ENCODE peak calls at places on chromosomes 11 and 22, in nine cellular contexts. H is central memory CD4-positive, alpha-beta T cell; S is GM23338; M is iris pigment epithelial cell; K is cardiac fibroblast; R is Caco-2; J is stimulated activated CD8-positive, alpha-beta memory T cell treated with anti-CD3 and anti-CD28 coated beads, Interleukin-7, amount 100 ng/mL, for 24 hours; U is T-helper 1 cell; F is stimulated activated CD4-positive, alpha-beta T cell treated with anti-CD3 and anti-CD28 coated beads, Interleukin-1b, Interleukin-23, amount 100 ng/mL, for 24 hours. T is an unnamed sample.

GRCh38 chr22:42720263-42721044 is at the start of gene A4GALT:
- DNase-seq in H (no peak), S (peak; percentile 54), M (no peak), K (no peak), R (no peak), J (no peak), U (no peak), F (no peak), T (no peak)

GRCh38 chr11:69030324-69030723 is 17.3 kb upstream of the MRGPRF start:
- DNase-seq in H (no peak), S (no peak), M (no peak), K (no peak), R (no peak), J (no peak), U (no peak), F (no peak), T (no peak)

GRCh38 chr11:118691926-118692830 is 12.7 kb upstream of the TREH start:
- DNase-seq in H (peak; percentile 71), S (no peak), M (peak; percentile 56), K (peak; percentile 55), R (no peak), J (peak; percentile 28), U (peak; percentile 46), F (no peak), T (no peak)

GRCh38 chr22:31139866-31140716 is at the start of gene PLA2G3:
- DNase-seq in H (no peak), S (peak; percentile 99), M (peak; percentile 78), K (peak; percentile 33), R (no peak), J (no peak), U (no peak), F (no peak), T (peak; percentile 76)

GRCh38 chr11:33461726-33462125 is 204.5 kb downstream of the HIPK3 start:
- DNase-seq in H (no peak), S (no peak), M (no peak), K (no peak), R (no peak), J (no peak), U (no peak), F (no peak), T (no peak)

GRCh38 chr11:120682866-120683265 is 171.3 kb downstream of the GRIK4 start:
- DNase-seq in H (no peak), S (no peak), M (peak; percentile 45), K (peak; percentile 39), R (peak; percentile 5), J (no peak), U (no peak), F (no peak), T (no peak)

GRCh38 chr22:35567214-35567792 is 26.7 kb downstream of the RASD2 start:
- DNase-seq in H (no peak), S (no peak), M (no peak), K (no peak), R (no peak), J (no peak), U (no peak), F (no peak), T (no peak)

GRCh38 chr11:127564803-127565202 is 564.2 kb upstream of the KIRREL3 start:
- DNase-seq in H (no peak), S (no peak), M (no peak), K (no peak), R (no peak), J (no peak), U (no peak), F (no peak), T (no peak)

GRCh38 chr11:88535916-88536547 is 198.5 kb upstream of the CTSC start:
- DNase-seq in H (no peak), S (no peak), M (peak; percentile 95), K (peak; percentile 96), R (no peak), J (no peak), U (no peak), F (no peak), T (peak; percentile 34)

GRCh38 chr11:112343368-112344039 is 82.8 kb upstream of the PLET1 start:
- DNase-seq in H (no peak), S (no peak), M (peak; percentile 67), K (peak; percentile 71), R (peak; percentile 24), J (no peak), U (no peak), F (no peak), T (peak; percentile 51)

GRCh38 chr11:7893792-7894191 is 37.3 kb downstream of the OR10A6 start:
- DNase-seq in H (no peak), S (no peak), M (no peak), K (no peak), R (no peak), J (no peak), U (no peak), F (no peak), T (no peak)

GRCh38 chr11:28343304-28344233 is 235.4 kb downstream of the METTL15 start:
- DNase-seq in H (no peak), S (peak; percentile 25), M (peak; percentile 95), K (peak; percentile 88), R (no peak), J (no peak), U (no peak), F (no peak), T (no peak)

GRCh38 chr11:117830674-117831351 is 6.3 kb upstream of the FXYD2 start:
- DNase-seq in H (no peak), S (no peak), M (no peak), K (no peak), R (peak; percentile 37), J (no peak), U (no peak), F (no peak), T (no peak)

GRCh38 chr11:132623496-132623895 is 908.8 kb downstream of the OPCML start:
- DNase-seq in H (no peak), S (no peak), M (no peak), K (no peak), R (no peak), J (no peak), U (no peak), F (no peak), T (no peak)

GRCh38 chr11:33893711-33894401 is 2.0 kb upstream of the LMO2 start:
- DNase-seq in H (peak; percentile 71), S (no peak), M (peak; percentile 37), K (peak; percentile 29), R (no peak), J (peak; percentile 50), U (peak; percentile 10), F (peak; percentile 46), T (no peak)

GRCh38 chr11:120385690-120386089 is 49.5 kb downstream of the ARHGEF12 start:
- DNase-seq in H (no peak), S (no peak), M (no peak), K (no peak), R (no peak), J (no peak), U (no peak), F (no peak), T (no peak)

GRCh38 chr22:46432164-46433068 is 96.9 kb downstream of the TRMU start:
- DNase-seq in H (peak; percentile 43), S (no peak), M (no peak), K (no peak), R (no peak), J (no peak), U (no peak), F (no peak), T (peak; percentile 32)

GRCh38 chr11:36234825-36235224 is 54.4 kb downstream of the COMMD9 start:
- DNase-seq in H (no peak), S (no peak), M (no peak), K (no peak), R (no peak), J (no peak), U (no peak), F (no peak), T (no peak)

GRCh38 chr22:37581534-37581933 is 1.6 kb upstream of the LGALS2 start:
- DNase-seq in H (no peak), S (no peak), M (no peak), K (no peak), R (no peak), J (no peak), U (no peak), F (no peak), T (peak; percentile 55)

GRCh38 chr11:36265793-36266628 is 23.2 kb downstream of the COMMD9 start:
- DNase-seq in H (peak; percentile 19), S (peak; percentile 90), M (peak; percentile 25), K (peak; percentile 62), R (peak; percentile 54), J (peak; percentile 32), U (peak; percentile 19), F (peak; percentile 30), T (peak; percentile 18)

GRCh38 chr22:31083923-31084810 is 3.0 kb downstream of the SMTN start:
- DNase-seq in H (no peak), S (no peak), M (no peak), K (no peak), R (no peak), J (no peak), U (no peak), F (no peak), T (peak; percentile 40)

GRCh38 chr11:117438371-117439000 is 110.8 kb downstream of the CEP164 start:
- DNase-seq in H (no peak), S (no peak), M (no peak), K (peak; percentile 7), R (no peak), J (no peak), U (no peak), F (no peak), T (no peak)

GRCh38 chr11:123246749-123247497 is 51.9 kb upstream of the CLMP start:
- DNase-seq in H (peak; percentile 67), S (peak; percentile 94), M (peak; percentile 78), K (peak; percentile 86), R (peak; percentile 86), J (peak; percentile 58), U (peak; percentile 70), F (peak; percentile 65), T (peak; percentile 57)

GRCh38 chr11:11279956-11280689 is 72.9 kb downstream of the CSNK2A3 start:
- DNase-seq in H (no peak), S (peak; percentile 26), M (peak; percentile 62), K (peak; percentile 3), R (no peak), J (no peak), U (no peak), F (no peak), T (peak; percentile 68)

GRCh38 chr11:134921938-134922337 is 509.9 kb upstream of the B3GAT1 start:
- DNase-seq in H (no peak), S (no peak), M (no peak), K (no peak), R (no peak), J (no peak), U (no peak), F (no peak), T (no peak)

GRCh38 chr11:1896895-1897294 is 5.2 kb upstream of the PRR33 start:
- DNase-seq in H (no peak), S (no peak), M (no peak), K (no peak), R (no peak), J (no peak), U (no peak), F (no peak), T (no peak)

GRCh38 chr11:12724301-12725046 is 50.3 kb downstream of the TEAD1 start:
- DNase-seq in H (no peak), S (peak; percentile 95), M (peak; percentile 96), K (peak; percentile 95), R (peak; percentile 61), J (no peak), U (no peak), F (no peak), T (peak; percentile 96)

GRCh38 chr11:104036603-104037394 is at the start of gene DDI1:
- DNase-seq in H (no peak), S (no peak), M (no peak), K (no peak), R (no peak), J (no peak), U (no peak), F (no peak), T (no peak)

GRCh38 chr22:50536231-50536630 is 6.4 kb upstream of the TYMP start:
- DNase-seq in H (no peak), S (no peak), M (no peak), K (no peak), R (no peak), J (no peak), U (no peak), F (no peak), T (no peak)